ENCODE peak calls at places on chromosomes 12 and 14, in six cellular contexts. Q is mesendoderm; T is naive thymus-derived CD4-positive, alpha-beta T cell; U is A549; F is HTR-8/SVneo; J is activated naive CD4-positive, alpha-beta T cell. X is an unnamed sample.

GRCh38 chr12:121776190-121777098 is 17.0 kb downstream of the RHOF start:
- DNase-seq in J (peak), U (peak), T (peak), Q (peak), F (no peak), X (peak)

GRCh38 chr12:30110970-30111586 is 327.3 kb upstream of the TMTC1 start:
- DNase-seq in J (no peak), Q (no peak), F (peak), U (no peak), T (no peak), X (no peak)

GRCh38 chr12:49899921-49900320 is 3.8 kb downstream of the FAIM2 start:
- DNase-seq in F (no peak), J (no peak), T (no peak), U (no peak), Q (no peak), X (no peak)

GRCh38 chr12:89448526-89448925 is 76.1 kb downstream of the GALNT4 start:
- DNase-seq in F (no peak), U (no peak), T (no peak), Q (no peak), J (no peak), X (no peak)

GRCh38 chr14:50083467-50084337 is 32.7 kb downstream of the VCPKMT start:
- DNase-seq in Q (no peak), F (no peak), J (peak), T (peak), U (no peak), X (no peak)

GRCh38 chr12:123289911-123290310 is 18.3 kb upstream of the CDK2AP1 start:
- DNase-seq in U (no peak), T (no peak), J (no peak), Q (no peak), F (no peak), X (no peak)

GRCh38 chr12:88238406-88238805 is 96.3 kb downstream of the TMTC3 start:
- DNase-seq in Q (no peak), T (no peak), J (no peak), U (no peak), F (no peak), X (no peak)

GRCh38 chr14:75614179-75614578 is 35.8 kb downstream of the FLVCR2 start:
- DNase-seq in Q (no peak), T (no peak), J (no peak), F (no peak), U (no peak), X (no peak)

GRCh38 chr12:78171082-78171481 is 340.4 kb downstream of the NAV3 start:
- DNase-seq in Q (no peak), T (no peak), U (no peak), F (no peak), J (no peak), X (no peak)

GRCh38 chr14:22002860-22003284 is 329.3 kb upstream of the OR4E1 start:
- DNase-seq in U (peak), T (peak), F (no peak), Q (peak), J (peak), X (no peak)

GRCh38 chr12:100574262-100575074 is 984 bp downstream of the GAS2L3 start:
- DNase-seq in Q (peak), F (no peak), U (peak), T (no peak), J (no peak), X (no peak)

GRCh38 chr12:15910864-15911696 is at the start of gene DERA:
- DNase-seq in J (peak), F (peak), U (peak), T (peak), Q (peak), X (peak)

GRCh38 chr14:67151082-67151666 is 38.1 kb upstream of the GARIN2 start:
- DNase-seq in J (no peak), Q (no peak), U (no peak), T (no peak), F (peak), X (no peak)

GRCh38 chr14:83969998-83970397 is 1559.9 kb upstream of the FLRT2 start:
- DNase-seq in J (no peak), T (no peak), Q (peak), U (no peak), F (no peak), X (no peak)

GRCh38 chr12:113932411-113933196 is 33.5 kb downstream of the RBM19 start:
- DNase-seq in J (no peak), F (no peak), U (no peak), Q (peak), T (no peak), X (no peak)

GRCh38 chr12:60872850-60873713 is 1277.3 kb downstream of the SLC16A7 start:
- DNase-seq in T (no peak), J (no peak), F (no peak), Q (no peak), U (no peak), X (no peak)

GRCh38 chr12:29537292-29537691 is 39.8 kb upstream of the OVCH1 start:
- DNase-seq in Q (no peak), U (no peak), F (no peak), T (no peak), J (no peak), X (no peak)

GRCh38 chr12:93573552-93574223 is 1.2 kb downstream of the SOCS2 start:
- DNase-seq in J (no peak), T (no peak), Q (peak), U (no peak), F (no peak), X (no peak)

GRCh38 chr12:109275173-109275572 is 33.9 kb downstream of the FOXN4 start:
- DNase-seq in U (no peak), Q (no peak), J (no peak), F (no peak), T (no peak), X (no peak)

GRCh38 chr14:104706733-104707628 is 17.0 kb upstream of the ADSS1 start:
- DNase-seq in Q (no peak), U (no peak), T (no peak), F (no peak), J (no peak), X (no peak)

GRCh38 chr14:54444701-54445100 is 3.5 kb upstream of the CNIH1 start:
- DNase-seq in U (no peak), J (no peak), Q (no peak), F (no peak), T (no peak), X (no peak)

GRCh38 chr12:101667591-101667990 is 29.8 kb upstream of the CHPT1 start:
- DNase-seq in Q (no peak), U (no peak), J (no peak), T (no peak), F (no peak), X (no peak)

GRCh38 chr14:29274890-29275651 is 508.5 kb downstream of the FOXG1 start:
- DNase-seq in U (no peak), T (no peak), J (no peak), F (no peak), Q (no peak), X (no peak)

GRCh38 chr14:23345987-23346692 is 6.5 kb downstream of the SLC22A17 start:
- DNase-seq in U (no peak), F (no peak), J (no peak), Q (peak), T (no peak), X (no peak)